ENCODE peak calls at places on chromosomes 4 and X, in seven cellular contexts. V is AG04450, G is sigmoid colon, M is cardiac muscle cell, H is heart left ventricle, T is uterus, K is cardiac fibroblast. E is an unnamed sample.

GRCh38 chr4:142703694-142704309 is 142.3 kb downstream of the INPP4B start:
- DNase-seq in V (no peak), G (no peak), M (peak; percentile 18), H (no peak), T (no peak), K (no peak), E (no peak)

GRCh38 chr4:78155616-78156105 is 98.5 kb downstream of the FRAS1 start:
- DNase-seq in V (no peak), G (no peak), M (peak; percentile 57), H (no peak), T (no peak), K (peak; percentile 17), E (no peak)

GRCh38 chr4:104989363-104989762 is 157.3 kb upstream of the TET2 start:
- DNase-seq in V (peak; percentile 4), G (no peak), M (peak; percentile 8), H (no peak), T (no peak), K (peak; percentile 34), E (peak; percentile 65)

GRCh38 chr4:11042760-11043159 is 358.2 kb upstream of the CLNK start:
- DNase-seq in V (no peak), G (no peak), M (no peak), H (no peak), T (no peak), K (no peak), E (no peak)

GRCh38 chrX:27863813-27864212 is 56.0 kb downstream of the MAGEB10 start:
- DNase-seq in V (no peak), G (no peak), M (no peak), H (no peak), T (no peak), K (no peak), E (no peak)

GRCh38 chr4:40193018-40193571 is 3.7 kb upstream of the RHOH start:
- DNase-seq in V (no peak), G (no peak), M (no peak), H (no peak), T (no peak), K (no peak), E (no peak)

GRCh38 chr4:20859097-20859781 is 159.0 kb downstream of the PACRGL start:
- DNase-seq in V (no peak), G (no peak), M (no peak), H (no peak), T (no peak), K (no peak), E (no peak)

GRCh38 chr4:148053298-148054003 is 321.6 kb downstream of the ARHGAP10 start:
- DNase-seq in V (no peak), G (no peak), M (no peak), H (peak; percentile 62), T (no peak), K (no peak), E (no peak)

GRCh38 chrX:42846741-42847140 is 68.8 kb upstream of the PPP1R2C start:
- DNase-seq in V (no peak), G (no peak), M (peak; percentile 15), H (no peak), T (no peak), K (no peak), E (no peak)

GRCh38 chr4:77188498-77189187 is 31.6 kb downstream of the CCNG2 start:
- DNase-seq in V (no peak), G (no peak), M (no peak), H (no peak), T (no peak), K (no peak), E (no peak)

GRCh38 chrX:75151828-75152592 is 4.1 kb downstream of the ABCB7 start:
- DNase-seq in V (no peak), G (no peak), M (peak; percentile 13), H (no peak), T (no peak), K (peak; percentile 27), E (peak; percentile 10)

GRCh38 chr4:108700358-108700757 is 50.0 kb downstream of the OSTC start:
- DNase-seq in V (no peak), G (no peak), M (peak; percentile 79), H (no peak), T (no peak), K (peak; percentile 52), E (no peak)

GRCh38 chr4:153001626-153002025 is 65.5 kb downstream of the FHDC1 start:
- DNase-seq in V (no peak), G (no peak), M (no peak), H (no peak), T (no peak), K (no peak), E (no peak)

GRCh38 chr4:150828159-150828558 is 186.9 kb downstream of the LRBA start:
- DNase-seq in V (no peak), G (no peak), M (no peak), H (no peak), T (no peak), K (no peak), E (no peak)

GRCh38 chr4:77031544-77031943 is 44.2 kb downstream of the CCNI start:
- DNase-seq in V (no peak), G (no peak), M (no peak), H (no peak), T (no peak), K (no peak), E (no peak)

GRCh38 chr4:139728146-139728545 is 62.5 kb downstream of the MGST2 start:
- DNase-seq in V (no peak), G (no peak), M (no peak), H (no peak), T (no peak), K (no peak), E (no peak)

GRCh38 chr4:184825394-184826314 is at the start of gene ACSL1:
- DNase-seq in V (no peak), G (peak; percentile 90), M (peak; percentile 79), H (peak; percentile 93), T (peak; percentile 84), K (peak; percentile 66), E (no peak)

GRCh38 chr4:25842229-25842840 is 20.5 kb downstream of the SEL1L3 start:
- DNase-seq in V (no peak), G (no peak), M (no peak), H (no peak), T (no peak), K (no peak), E (no peak)

GRCh38 chr4:142696334-142697122 is 149.6 kb downstream of the INPP4B start:
- DNase-seq in V (no peak), G (no peak), M (no peak), H (no peak), T (no peak), K (no peak), E (no peak)

GRCh38 chr4:8035371-8035780 is 95.7 kb upstream of the AFAP1 start:
- DNase-seq in V (no peak), G (no peak), M (peak; percentile 76), H (no peak), T (no peak), K (peak; percentile 41), E (no peak)

DNA sequence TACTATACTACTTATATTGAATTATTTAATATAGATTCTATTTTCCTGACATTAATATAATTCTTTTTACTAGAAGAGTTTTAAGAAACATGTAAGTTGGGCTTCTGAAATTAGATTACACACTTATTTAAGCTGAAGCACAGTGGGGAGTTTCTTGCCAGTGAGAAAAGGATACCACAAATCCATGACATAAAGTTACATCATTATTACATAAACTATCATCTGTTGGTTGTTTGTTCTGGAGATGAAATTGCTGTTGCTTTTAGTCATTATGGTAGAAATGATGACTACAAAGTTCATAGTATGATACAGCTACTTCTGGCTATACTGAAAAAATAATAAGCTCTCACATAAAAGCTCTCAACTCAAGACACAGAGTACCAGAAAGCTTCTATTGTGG is 880.4 kb downstream of the PCDH18 start:
- DNase-seq in V (no peak), G (no peak), M (no peak), H (no peak), T (no peak), K (peak; percentile 54), E (no peak)
- H3K4me3 ChIP-seq in V (no peak overlapping the region), G (no peak overlapping the region), M (no peak overlapping the region), H (no peak overlapping the region), T (no peak overlapping the region), K (no peak overlapping the region), E (no peak overlapping the region)

GRCh38 chr4:90165883-90166282 is 38.7 kb downstream of the CCSER1 start:
- DNase-seq in V (no peak), G (no peak), M (no peak), H (no peak), T (no peak), K (no peak), E (no peak)
- TF ChIP-seq CTCF in V (no peak), G (no peak), M (no peak), H (no peak), T (no peak), K (no peak), E (no peak)

GRCh38 chrX:48918303-48918643 is 551 bp downstream of the PIM2 start:
- DNase-seq in V (no peak), G (no peak), M (no peak), H (no peak), T (no peak), K (no peak), E (no peak)

GRCh38 chrX:48918644-48919340 is at the start of gene PIM2:
- DNase-seq in V (no peak), G (peak; percentile 95), M (peak; percentile 85), H (peak; percentile 93), T (peak; percentile 83), K (peak; percentile 70), E (peak; percentile 47)

GRCh38 chrX:48920713-48921104 is 1.9 kb upstream of the PIM2 start:
- DNase-seq in V (no peak), G (no peak), M (no peak), H (no peak), T (no peak), K (no peak), E (no peak)

GRCh38 chrX:48919947-48920712 is 1.3 kb upstream of the PIM2 start:
- DNase-seq in V (no peak), G (no peak), M (no peak), H (no peak), T (no peak), K (no peak), E (no peak)

GRCh38 chrX:48919360-48919821 is 567 bp upstream of the PIM2 start:
- DNase-seq in V (no peak), G (no peak), M (no peak), H (peak; percentile 36), T (no peak), K (peak; percentile 8), E (no peak)
- H3K4me3 ChIP-seq in V (peak overlapping the region; percentile 60), G (peak overlapping the region; percentile 61), M (peak overlapping the region; percentile 70), H (peak overlapping the region; percentile 60), T (peak overlapping the region; percentile 68), K (no peak overlapping the region), E (peak overlapping the region; percentile 78)

GRCh38 chrX:13551610-13552009 is 17.8 kb upstream of the EGFL6 start:
- DNase-seq in V (no peak), G (no peak), M (no peak), H (no peak), T (no peak), K (no peak), E (no peak)
- TF ChIP-seq CTCF in V (no peak), G (no peak), M (no peak), H (no peak), T (no peak), K (no peak), E (no peak)

GRCh38 chrX:153517421-153517820 is at the start of gene ATP2B3:
- DNase-seq in V (no peak), G (no peak), M (no peak), H (no peak), T (no peak), K (no peak), E (no peak)
- H3K4me3 ChIP-seq in V (no peak within 1 kb of the TSS), G (no peak within 1 kb of the TSS), M (peak within 1 kb of the TSS; percentile 8), H (no peak within 1 kb of the TSS), T (no peak within 1 kb of the TSS), K (no peak within 1 kb of the TSS), E (no peak within 1 kb of the TSS)

E was measured in epithelial cell of proximal tubule.